ENCODE peak calls at places on chromosomes 7 and 10, in ten cellular contexts. K, J, O, X, A, G, L, R, V and Z are unnamed samples.

GRCh38 chr10:28945959-28946358 is 268.6 kb downstream of the BAMBI start:
- DNase-seq in K (no peak), J (no peak), O (no peak), X (no peak), A (no peak), G (no peak), L (no peak), R (no peak), V (no peak), Z (no peak)

GRCh38 chr7:104397442-104397841 is 69.0 kb downstream of the LHFPL3 start:
- DNase-seq in K (no peak), J (no peak), O (no peak), X (no peak), A (no peak), G (no peak), L (no peak), R (no peak), V (no peak), Z (no peak)

GRCh38 chr10:65341323-65341922 is 1584.4 kb upstream of the LRRTM3 start:
- DNase-seq in K (no peak), J (no peak), O (peak), X (no peak), A (no peak), G (no peak), L (no peak), R (no peak), V (peak), Z (no peak)

GRCh38 chr7:79217468-79217867 is 236.0 kb downstream of the MAGI2 start:
- DNase-seq in K (no peak), J (no peak), O (no peak), X (no peak), A (no peak), G (no peak), L (no peak), R (no peak), V (no peak), Z (no peak)

GRCh38 chr7:111985802-111986201 is 220.4 kb downstream of the DOCK4 start:
- DNase-seq in K (no peak), J (no peak), O (no peak), X (no peak), A (no peak), G (no peak), L (no peak), R (no peak), V (no peak), Z (no peak)

GRCh38 chr10:91758303-91759146 is 39.7 kb upstream of the TNKS2 start:
- DNase-seq in K (no peak), J (peak), O (no peak), X (no peak), A (peak), G (peak), L (no peak), R (peak), V (peak), Z (no peak)

GRCh38 chr10:970311-971149 is 17.7 kb upstream of the GTPBP4 start:
- DNase-seq in K (no peak), J (no peak), O (peak), X (no peak), A (no peak), G (no peak), L (no peak), R (no peak), V (no peak), Z (no peak)

GRCh38 chr7:45130910-45131309 is 19.4 kb upstream of the TBRG4 start:
- DNase-seq in K (no peak), J (no peak), O (no peak), X (no peak), A (no peak), G (no peak), L (peak), R (no peak), V (no peak), Z (no peak)

GRCh38 chr7:135879238-135879637 is 97.9 kb downstream of the MTPN start:
- DNase-seq in K (no peak), J (no peak), O (no peak), X (no peak), A (no peak), G (no peak), L (no peak), R (no peak), V (no peak), Z (no peak)

GRCh38 chr10:68099736-68100135 is 9.6 kb upstream of the MYPN start:
- DNase-seq in K (no peak), J (no peak), O (peak), X (no peak), A (no peak), G (no peak), L (no peak), R (no peak), V (peak), Z (no peak)

GRCh38 chr10:54660397-54660796 is 140.6 kb downstream of the PCDH15 start:
- DNase-seq in K (no peak), J (no peak), O (no peak), X (no peak), A (no peak), G (no peak), L (no peak), R (no peak), V (no peak), Z (no peak)

GRCh38 chr7:51025668-51026067 is 243.0 kb upstream of the GRB10 start:
- DNase-seq in K (no peak), J (no peak), O (no peak), X (no peak), A (no peak), G (no peak), L (no peak), R (no peak), V (no peak), Z (no peak)

GRCh38 chr7:30329706-30330105 is 45.3 kb downstream of the ZNRF2 start:
- DNase-seq in K (no peak), J (no peak), O (no peak), X (no peak), A (no peak), G (no peak), L (no peak), R (no peak), V (no peak), Z (no peak)

GRCh38 chr10:14519785-14520184 is 189.1 kb upstream of the FRMD4A start:
- DNase-seq in K (no peak), J (no peak), O (no peak), X (no peak), A (no peak), G (no peak), L (no peak), R (no peak), V (no peak), Z (no peak)

GRCh38 chr10:132628966-132629900 is 91.6 kb downstream of the INPP5A start:
- DNase-seq in K (no peak), J (no peak), O (no peak), X (no peak), A (no peak), G (no peak), L (peak), R (no peak), V (no peak), Z (no peak)

GRCh38 chr10:124020871-124021823 is 72.3 kb downstream of the CHST15 start:
- DNase-seq in K (no peak), J (no peak), O (no peak), X (no peak), A (no peak), G (peak), L (peak), R (no peak), V (no peak), Z (no peak)